ENCODE peak calls at places on chromosomes 11 and 22, in six cellular contexts. One of them, this sample, is unnamed.

GRCh38 chr11:125165664-125166346 is 1.3 kb downstream of the PKNOX2 start:
- DNase-seq in activated CD4-positive, CD25-positive, alpha-beta regulatory T cell: no peak
- DNase-seq in cardiac fibroblast: peak
- DNase-seq in ACHN: no peak
- DNase-seq in caudate nucleus: no peak
- DNase-seq in NCI-H526 treated with DMSO at 0.1 percent for 48 hours: no peak
- DNase-seq in this sample: no peak

GRCh38 chr22:34709641-34710040 is 356.3 kb upstream of the ISX start:
- DNase-seq in activated CD4-positive, CD25-positive, alpha-beta regulatory T cell: no peak
- DNase-seq in cardiac fibroblast: no peak
- DNase-seq in NCI-H526 treated with DMSO at 0.1 percent for 48 hours: no peak
- DNase-seq in ACHN: no peak
- DNase-seq in caudate nucleus: no peak
- DNase-seq in this sample: no peak

GRCh38 chr11:118406599-118407166 is 5.3 kb downstream of the ATP5MG start:
- DNase-seq in cardiac fibroblast: peak
- DNase-seq in activated CD4-positive, CD25-positive, alpha-beta regulatory T cell: no peak
- DNase-seq in caudate nucleus: no peak
- DNase-seq in NCI-H526 treated with DMSO at 0.1 percent for 48 hours: no peak
- DNase-seq in ACHN: no peak
- DNase-seq in this sample: no peak

GRCh38 chr11:1055990-1056771 is 18.5 kb upstream of the MUC2 start:
- DNase-seq in activated CD4-positive, CD25-positive, alpha-beta regulatory T cell: no peak
- DNase-seq in ACHN: no peak
- DNase-seq in NCI-H526 treated with DMSO at 0.1 percent for 48 hours: no peak
- DNase-seq in cardiac fibroblast: no peak
- DNase-seq in caudate nucleus: no peak
- DNase-seq in this sample: peak

GRCh38 chr11:119416606-119417580 is 6.1 kb downstream of the THY1 start:
- DNase-seq in caudate nucleus: peak
- DNase-seq in NCI-H526 treated with DMSO at 0.1 percent for 48 hours: no peak
- DNase-seq in activated CD4-positive, CD25-positive, alpha-beta regulatory T cell: no peak
- DNase-seq in ACHN: peak
- DNase-seq in cardiac fibroblast: peak
- DNase-seq in this sample: no peak

GRCh38 chr11:61327669-61328071 is 5.2 kb downstream of the DDB1 start:
- DNase-seq in caudate nucleus: no peak
- DNase-seq in ACHN: no peak
- DNase-seq in NCI-H526 treated with DMSO at 0.1 percent for 48 hours: no peak
- DNase-seq in activated CD4-positive, CD25-positive, alpha-beta regulatory T cell: no peak
- DNase-seq in cardiac fibroblast: peak
- DNase-seq in this sample: no peak

GRCh38 chr11:85955531-85955930 is 100.3 kb downstream of the CCDC83 start:
- DNase-seq in activated CD4-positive, CD25-positive, alpha-beta regulatory T cell: no peak
- DNase-seq in caudate nucleus: no peak
- DNase-seq in ACHN: no peak
- DNase-seq in cardiac fibroblast: peak
- DNase-seq in NCI-H526 treated with DMSO at 0.1 percent for 48 hours: no peak
- DNase-seq in this sample: no peak

GRCh38 chr11:59600636-59601035 is 14.9 kb downstream of the OSBP start:
- DNase-seq in activated CD4-positive, CD25-positive, alpha-beta regulatory T cell: no peak
- DNase-seq in caudate nucleus: no peak
- DNase-seq in ACHN: no peak
- DNase-seq in NCI-H526 treated with DMSO at 0.1 percent for 48 hours: no peak
- DNase-seq in cardiac fibroblast: no peak
- DNase-seq in this sample: no peak

GRCh38 chr11:81892770-81893635 is 840.7 kb downstream of the FAM181B start:
- DNase-seq in ACHN: no peak
- DNase-seq in cardiac fibroblast: no peak
- DNase-seq in NCI-H526 treated with DMSO at 0.1 percent for 48 hours: no peak
- DNase-seq in caudate nucleus: no peak
- DNase-seq in activated CD4-positive, CD25-positive, alpha-beta regulatory T cell: no peak
- DNase-seq in this sample: no peak

GRCh38 chr11:12160680-12161079 is 50.3 kb downstream of the MICAL2 start:
- DNase-seq in NCI-H526 treated with DMSO at 0.1 percent for 48 hours: no peak
- DNase-seq in activated CD4-positive, CD25-positive, alpha-beta regulatory T cell: no peak
- DNase-seq in ACHN: no peak
- DNase-seq in caudate nucleus: no peak
- DNase-seq in cardiac fibroblast: peak
- DNase-seq in this sample: peak

GRCh38 chr11:1568451-1568911 is 3.6 kb downstream of the DUSP8 start:
- DNase-seq in cardiac fibroblast: no peak
- DNase-seq in caudate nucleus: peak
- DNase-seq in NCI-H526 treated with DMSO at 0.1 percent for 48 hours: peak
- DNase-seq in activated CD4-positive, CD25-positive, alpha-beta regulatory T cell: no peak
- DNase-seq in ACHN: no peak
- DNase-seq in this sample: no peak

GRCh38 chr22:27784099-27784446 is 17.5 kb downstream of the MN1 start:
- DNase-seq in NCI-H526 treated with DMSO at 0.1 percent for 48 hours: no peak
- DNase-seq in activated CD4-positive, CD25-positive, alpha-beta regulatory T cell: no peak
- DNase-seq in caudate nucleus: no peak
- DNase-seq in ACHN: no peak
- DNase-seq in cardiac fibroblast: no peak
- DNase-seq in this sample: no peak

GRCh38 chr22:19940536-19941364 is 822 bp upstream of the COMT start:
- DNase-seq in activated CD4-positive, CD25-positive, alpha-beta regulatory T cell: no peak
- DNase-seq in NCI-H526 treated with DMSO at 0.1 percent for 48 hours: no peak
- DNase-seq in cardiac fibroblast: peak
- DNase-seq in ACHN: no peak
- DNase-seq in caudate nucleus: no peak
- DNase-seq in this sample: no peak

GRCh38 chr11:70751142-70751734 is 352.9 kb downstream of the CTTN start:
- DNase-seq in caudate nucleus: no peak
- DNase-seq in NCI-H526 treated with DMSO at 0.1 percent for 48 hours: no peak
- DNase-seq in activated CD4-positive, CD25-positive, alpha-beta regulatory T cell: no peak
- DNase-seq in ACHN: peak
- DNase-seq in cardiac fibroblast: no peak
- DNase-seq in this sample: no peak

GRCh38 chr22:39264344-39265116 is 19.7 kb upstream of the PDGFB start:
- DNase-seq in cardiac fibroblast: no peak
- DNase-seq in activated CD4-positive, CD25-positive, alpha-beta regulatory T cell: no peak
- DNase-seq in caudate nucleus: peak
- DNase-seq in ACHN: no peak
- DNase-seq in NCI-H526 treated with DMSO at 0.1 percent for 48 hours: no peak
- DNase-seq in this sample: no peak

GRCh38 chr11:64037027-64037633 is 1.4 kb downstream of the FLRT1 start:
- DNase-seq in NCI-H526 treated with DMSO at 0.1 percent for 48 hours: no peak
- DNase-seq in caudate nucleus: peak
- DNase-seq in activated CD4-positive, CD25-positive, alpha-beta regulatory T cell: no peak
- DNase-seq in cardiac fibroblast: no peak
- DNase-seq in ACHN: no peak
- DNase-seq in this sample: no peak

GRCh38 chr11:127074151-127074761 is 73.7 kb upstream of the KIRREL3 start:
- DNase-seq in ACHN: peak
- DNase-seq in activated CD4-positive, CD25-positive, alpha-beta regulatory T cell: no peak
- DNase-seq in NCI-H526 treated with DMSO at 0.1 percent for 48 hours: no peak
- DNase-seq in caudate nucleus: peak
- DNase-seq in cardiac fibroblast: peak
- DNase-seq in this sample: peak

GRCh38 chr11:74019860-74020259 is 11.0 kb upstream of the UCP3 start:
- DNase-seq in cardiac fibroblast: no peak
- DNase-seq in NCI-H526 treated with DMSO at 0.1 percent for 48 hours: no peak
- DNase-seq in activated CD4-positive, CD25-positive, alpha-beta regulatory T cell: no peak
- DNase-seq in ACHN: no peak
- DNase-seq in caudate nucleus: no peak
- DNase-seq in this sample: no peak

GRCh38 chr11:44269369-44270351 is 40.3 kb downstream of the ALX4 start:
- DNase-seq in ACHN: no peak
- DNase-seq in NCI-H526 treated with DMSO at 0.1 percent for 48 hours: no peak
- DNase-seq in caudate nucleus: no peak
- DNase-seq in cardiac fibroblast: peak
- DNase-seq in activated CD4-positive, CD25-positive, alpha-beta regulatory T cell: no peak
- DNase-seq in this sample: no peak

GRCh38 chr11:100876826-100877545 is 189.9 kb downstream of the ARHGAP42 start:
- DNase-seq in NCI-H526 treated with DMSO at 0.1 percent for 48 hours: no peak
- DNase-seq in ACHN: peak
- DNase-seq in caudate nucleus: no peak
- DNase-seq in cardiac fibroblast: peak
- DNase-seq in activated CD4-positive, CD25-positive, alpha-beta regulatory T cell: no peak
- DNase-seq in this sample: no peak

GRCh38 chr22:25777870-25778269 is 35.9 kb downstream of the MYO18B start:
- DNase-seq in NCI-H526 treated with DMSO at 0.1 percent for 48 hours: peak
- DNase-seq in cardiac fibroblast: peak
- DNase-seq in activated CD4-positive, CD25-positive, alpha-beta regulatory T cell: no peak
- DNase-seq in ACHN: peak
- DNase-seq in caudate nucleus: peak
- DNase-seq in this sample: peak

GRCh38 chr11:43576834-43577521 is 103.6 kb upstream of the HSD17B12 start:
- DNase-seq in activated CD4-positive, CD25-positive, alpha-beta regulatory T cell: no peak
- DNase-seq in NCI-H526 treated with DMSO at 0.1 percent for 48 hours: peak
- DNase-seq in ACHN: peak
- DNase-seq in cardiac fibroblast: peak
- DNase-seq in caudate nucleus: peak
- DNase-seq in this sample: peak